ENCODE peak calls at places on chromosomes 4 and X, in five cellular contexts. G is aorta, M is DND-41, H is heart left ventricle, N is RWPE2. U is an unnamed sample.

GRCh38 chrX:66016905-66017658 is 22.8 kb downstream of the VSIG4 start:
- ATAC-seq in G (no peak), M (no peak), H (no peak), N (no peak), U (no peak)

GRCh38 chrX:46836701-46837542 is at the start of gene RP2:
- ATAC-seq in G (peak; percentile 95), M (peak; percentile 99), H (peak; percentile 99), N (peak; percentile 96), U (peak; percentile 98)

GRCh38 chr4:176123710-176124407 is 58.2 kb downstream of the WDR17 start:
- ATAC-seq in G (no peak), M (no peak), H (no peak), N (peak; percentile 65), U (peak; percentile 16)

GRCh38 chrX:129632443-129632842 is 22.3 kb downstream of the APLN start:
- ATAC-seq in G (no peak), M (no peak), H (no peak), N (no peak), U (no peak)

GRCh38 chr4:146207410-146207809 is 6.9 kb upstream of the REELD1 start:
- ATAC-seq in G (no peak), M (no peak), H (no peak), N (no peak), U (no peak)

GRCh38 chrX:43560247-43560946 is 95.7 kb upstream of the MAOA start:
- ATAC-seq in G (no peak), M (no peak), H (no peak), N (no peak), U (no peak)

GRCh38 chr4:146638801-146639351 is at the start of gene POU4F2:
- ATAC-seq in G (no peak), M (no peak), H (no peak), N (peak; percentile 72), U (no peak)

GRCh38 chrX:21756785-21757529 is 959 bp downstream of the SMPX start:
- ATAC-seq in G (no peak), M (no peak), H (peak; percentile 88), N (no peak), U (no peak)

GRCh38 chr4:104549736-104550135 is 55.0 kb upstream of the CXXC4 start:
- ATAC-seq in G (no peak), M (no peak), H (no peak), N (no peak), U (no peak)

GRCh38 chrX:36961590-36961989 is 46.6 kb upstream of the FAM47C start:
- ATAC-seq in G (no peak), M (no peak), H (no peak), N (peak; percentile 41), U (no peak)

GRCh38 chr4:138028923-138029322 is 213.2 kb downstream of the SLC7A11 start:
- ATAC-seq in G (no peak), M (no peak), H (no peak), N (no peak), U (no peak)

GRCh38 chrX:16852617-16853179 is 17.5 kb downstream of the RBBP7 start:
- ATAC-seq in G (no peak), M (no peak), H (no peak), N (no peak), U (no peak)

GRCh38 chr4:138639018-138639876 is 376.3 kb upstream of the NOCT start:
- ATAC-seq in G (no peak), M (no peak), H (no peak), N (peak; percentile 70), U (no peak)

GRCh38 chr4:384311-385010 is 46.8 kb downstream of the ZNF141 start:
- ATAC-seq in G (no peak), M (peak; percentile 82), H (no peak), N (peak; percentile 17), U (no peak)

GRCh38 chr4:113474017-113474416 is 287.5 kb downstream of the CAMK2D start:
- ATAC-seq in G (no peak), M (no peak), H (peak; percentile 21), N (peak; percentile 95), U (peak; percentile 41)

GRCh38 chrX:131874300-131874699 is 148.8 kb upstream of the STK26 start:
- ATAC-seq in G (no peak), M (no peak), H (no peak), N (no peak), U (no peak)

GRCh38 chrX:10034740-10035260 is 67.6 kb downstream of the CLDN34 start:
- ATAC-seq in G (no peak), M (no peak), H (no peak), N (no peak), U (no peak)

GRCh38 chrX:134443020-134443419 is 16.9 kb upstream of the HPRT1 start:
- ATAC-seq in G (no peak), M (no peak), H (no peak), N (peak; percentile 25), U (no peak)

GRCh38 chrX:16240231-16240905 is 73.1 kb downstream of the MAGEB17 start:
- ATAC-seq in G (no peak), M (no peak), H (no peak), N (no peak), U (no peak)

GRCh38 chr4:88335092-88335665 is 43.5 kb upstream of the HERC6 start:
- ATAC-seq in G (peak; percentile 27), M (no peak), H (peak; percentile 19), N (no peak), U (no peak)

GRCh38 chr4:124105212-124105611 is 607.3 kb downstream of the ANKRD50 start:
- ATAC-seq in G (no peak), M (no peak), H (no peak), N (no peak), U (no peak)

GRCh38 chrX:24676403-24677024 is 17.2 kb upstream of the POLA1 start:
- ATAC-seq in G (no peak), M (peak; percentile 74), H (no peak), N (no peak), U (peak; percentile 25)

GRCh38 chr4:86991998-86992397 is 57.2 kb downstream of the AFF1 start:
- ATAC-seq in G (no peak), M (no peak), H (no peak), N (no peak), U (no peak)

GRCh38 chr4:113478032-113478431 is 283.5 kb downstream of the CAMK2D start:
- ATAC-seq in G (no peak), M (no peak), H (no peak), N (no peak), U (no peak)

GRCh38 chrX:7934026-7934425 is 6.8 kb upstream of the PNPLA4 start:
- ATAC-seq in G (no peak), M (no peak), H (no peak), N (no peak), U (no peak)

GRCh38 chr4:70714061-70714468 is 7.7 kb upstream of the RUFY3 start:
- ATAC-seq in G (no peak), M (no peak), H (no peak), N (no peak), U (no peak)

GRCh38 chr4:139207247-139207646 is 30.2 kb upstream of the ELF2 start:
- ATAC-seq in G (no peak), M (no peak), H (no peak), N (no peak), U (no peak)

GRCh38 chrX:121084903-121085611 is 37.6 kb downstream of the GLUD2 start:
- ATAC-seq in G (no peak), M (no peak), H (no peak), N (no peak), U (no peak)

GRCh38 chr4:48152259-48152658 is 18.2 kb upstream of the TXK start:
- ATAC-seq in G (no peak), M (no peak), H (no peak), N (no peak), U (no peak)

GRCh38 chr4:48149971-48150370 is 15.9 kb upstream of the TXK start:
- ATAC-seq in G (no peak), M (no peak), H (peak; percentile 22), N (no peak), U (no peak)

DNA sequence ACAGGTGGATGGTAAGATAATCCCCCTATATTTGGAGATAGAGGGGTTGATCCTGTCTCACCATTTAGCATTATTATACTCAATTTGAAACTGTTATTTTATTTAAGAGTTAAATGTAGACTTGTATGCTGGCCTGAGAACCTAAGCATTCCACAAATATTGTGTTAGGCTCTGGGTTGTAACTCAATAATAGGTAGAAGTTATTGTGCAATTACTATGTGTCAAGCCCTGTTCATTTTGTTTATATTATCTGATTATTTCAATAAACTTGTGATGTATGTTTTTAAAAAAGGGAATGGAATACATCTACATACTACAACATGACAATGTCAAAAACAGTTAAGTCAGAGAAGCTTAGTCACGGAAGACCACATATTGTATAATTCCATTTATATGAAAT is 13.6 kb upstream of the TXK start:
- ATAC-seq in G (no peak), M (no peak), H (no peak), N (no peak), U (no peak)
- H3K36me3 ChIP-seq in G (peaks cover 2% of the 10 kb centered on the region), M (no peaks in the 10 kb centered on the region), H (peaks cover 13% of the 10 kb centered on the region), N (no peaks in the 10 kb centered on the region), U (no peaks in the 10 kb centered on the region)

DNA sequence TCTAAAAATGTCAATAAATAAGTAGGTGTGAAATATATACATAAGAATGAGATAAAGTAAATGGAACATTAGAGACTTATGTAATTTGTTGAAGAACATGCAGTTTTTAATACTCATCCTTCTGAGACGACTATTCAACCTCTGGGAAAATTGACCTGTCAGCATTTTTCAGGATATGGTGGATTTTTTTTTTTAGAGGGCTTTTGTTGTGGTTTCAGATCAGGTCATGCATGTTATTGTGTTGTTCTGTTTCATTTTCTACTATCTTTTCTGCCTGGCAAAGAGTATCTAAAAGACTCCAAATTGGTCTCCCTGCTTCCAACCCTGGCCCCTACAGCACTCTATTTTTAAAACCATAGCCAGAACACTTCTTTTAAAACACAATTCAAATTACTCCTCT is 97.3 kb downstream of the PCDH7 start:
- ATAC-seq in G (no peak), M (no peak), H (no peak), N (no peak), U (no peak)
- H3K4me1 ChIP-seq in G (peaks cover 2% of the 10 kb centered on the region), M (no peaks in the 10 kb centered on the region), H (no peaks in the 10 kb centered on the region), N (peaks cover 7% of the 10 kb centered on the region), U (no peaks in the 10 kb centered on the region)

DNA sequence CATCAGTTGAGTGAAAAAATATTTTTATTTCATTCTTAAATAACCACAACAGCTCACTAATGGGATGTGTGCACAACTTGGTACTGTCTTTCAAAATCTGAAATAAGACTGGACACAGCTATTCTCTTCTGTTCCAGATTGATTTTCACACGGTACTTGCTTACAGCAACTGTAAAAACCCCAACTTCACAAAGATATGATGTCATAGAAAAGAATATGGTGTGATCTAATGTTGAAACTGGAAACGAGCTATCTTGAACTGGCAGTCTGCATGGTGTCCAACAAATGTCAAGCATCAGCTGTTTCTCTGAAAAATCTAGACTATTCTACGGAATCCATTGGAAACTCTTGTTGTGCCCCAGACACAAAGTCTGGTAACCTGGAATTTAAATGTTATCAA is 14.7 kb downstream of the HELQ start:
- ATAC-seq in G (no peak), M (no peak), H (no peak), N (no peak), U (no peak)
- H3K36me3 ChIP-seq in G (peaks cover 8% of the 10 kb centered on the region), M (peaks cover 39% of the 10 kb centered on the region), H (peaks cover 100% of the 10 kb centered on the region), N (peaks cover 45% of the 10 kb centered on the region), U (peaks cover 97% of the 10 kb centered on the region)

DNA sequence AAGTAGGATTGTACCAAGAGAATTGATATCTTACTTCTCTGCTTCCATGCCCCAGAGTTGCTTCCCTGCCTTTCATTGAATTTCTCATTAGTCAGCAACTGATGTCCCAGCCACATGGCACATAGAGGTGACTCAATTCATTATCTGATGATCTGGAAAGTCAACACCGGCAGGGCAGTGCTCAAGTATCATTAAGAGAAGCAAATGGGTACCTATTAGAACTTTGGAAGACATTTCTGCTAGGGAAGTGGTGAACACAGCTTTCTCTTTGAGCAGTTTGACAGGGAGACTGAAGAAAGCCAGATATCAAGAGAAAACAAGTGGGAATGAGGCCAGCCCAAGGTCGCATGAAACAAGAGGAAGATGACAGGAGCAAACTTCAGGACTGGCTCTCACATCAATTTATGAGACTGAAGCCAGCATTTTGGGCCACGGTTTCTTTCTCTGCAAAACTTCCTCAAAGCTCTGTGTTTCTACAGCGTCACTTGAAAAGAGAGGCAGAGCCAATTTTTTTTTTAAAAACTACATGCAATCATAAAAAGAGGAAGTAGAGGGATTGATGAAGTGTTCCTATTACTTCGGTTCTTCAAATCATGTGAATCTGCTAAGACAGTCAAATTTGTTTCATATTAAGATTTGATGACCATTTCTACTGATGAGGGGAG is 108.3 kb upstream of the RPS6KA3 start:
- ATAC-seq in G (no peak), M (no peak), H (no peak), N (no peak), U (no peak)
- H3K4me1 ChIP-seq in G (no peaks in the 10 kb centered on the region), M (no peaks in the 10 kb centered on the region), H (no peaks in the 10 kb centered on the region), N (no peaks in the 10 kb centered on the region), U (no peaks in the 10 kb centered on the region)